ENCODE peak calls at places on chromosomes 3 and 15, in eight cellular contexts. G, M, R, O, J, C, W and Y are unnamed samples.

GRCh38 chr3:73513260-73513659 is 111.5 kb downstream of the PDZRN3 start:
- DNase-seq in J (no peak), G (no peak), M (peak; percentile 86), W (no peak), R (no peak), O (no peak), C (no peak), Y (no peak)

GRCh38 chr15:68318008-68318835 is 40.7 kb downstream of the FEM1B start:
- DNase-seq in R (no peak), O (no peak), C (no peak), J (no peak), M (no peak), G (no peak), W (peak; percentile 20), Y (no peak)

GRCh38 chr15:84982301-84982920 is 755 bp downstream of the PDE8A start:
- DNase-seq in M (peak; percentile 68), W (no peak), J (no peak), G (peak; percentile 44), C (no peak), O (peak; percentile 18), R (no peak), Y (peak; percentile 39)

GRCh38 chr15:63407612-63408011 is 26.0 kb upstream of the CA12 start:
- DNase-seq in W (no peak), M (no peak), G (no peak), C (no peak), R (no peak), O (no peak), J (no peak), Y (no peak)

GRCh38 chr3:48949376-48949717 is 30.7 kb downstream of the ARIH2 start:
- DNase-seq in O (peak; percentile 12), C (no peak), W (no peak), M (no peak), R (no peak), J (no peak), G (no peak), Y (no peak)

GRCh38 chr3:151912041-151912440 is 38.6 kb downstream of the SUCNR1 start:
- DNase-seq in J (no peak), O (peak; percentile 54), W (no peak), G (no peak), M (no peak), C (no peak), R (no peak), Y (no peak)

GRCh38 chr3:160587105-160587504 is 21.7 kb upstream of the KPNA4 start:
- DNase-seq in O (no peak), W (no peak), M (no peak), C (no peak), G (no peak), R (no peak), J (peak; percentile 87), Y (no peak)

GRCh38 chr15:35994861-35995260 is 448.9 kb upstream of the DPH6 start:
- DNase-seq in W (no peak), G (no peak), O (no peak), C (no peak), J (no peak), R (no peak), M (no peak), Y (no peak)

GRCh38 chr3:184485256-184485655 is 76.3 kb upstream of the EPHB3 start:
- DNase-seq in O (no peak), C (no peak), R (no peak), G (no peak), M (no peak), W (no peak), J (no peak), Y (no peak)

GRCh38 chr3:34034840-34035239 is 236.4 kb downstream of the PDCD6IP start:
- DNase-seq in R (no peak), J (no peak), G (no peak), C (no peak), M (no peak), O (no peak), W (no peak), Y (no peak)

DNA sequence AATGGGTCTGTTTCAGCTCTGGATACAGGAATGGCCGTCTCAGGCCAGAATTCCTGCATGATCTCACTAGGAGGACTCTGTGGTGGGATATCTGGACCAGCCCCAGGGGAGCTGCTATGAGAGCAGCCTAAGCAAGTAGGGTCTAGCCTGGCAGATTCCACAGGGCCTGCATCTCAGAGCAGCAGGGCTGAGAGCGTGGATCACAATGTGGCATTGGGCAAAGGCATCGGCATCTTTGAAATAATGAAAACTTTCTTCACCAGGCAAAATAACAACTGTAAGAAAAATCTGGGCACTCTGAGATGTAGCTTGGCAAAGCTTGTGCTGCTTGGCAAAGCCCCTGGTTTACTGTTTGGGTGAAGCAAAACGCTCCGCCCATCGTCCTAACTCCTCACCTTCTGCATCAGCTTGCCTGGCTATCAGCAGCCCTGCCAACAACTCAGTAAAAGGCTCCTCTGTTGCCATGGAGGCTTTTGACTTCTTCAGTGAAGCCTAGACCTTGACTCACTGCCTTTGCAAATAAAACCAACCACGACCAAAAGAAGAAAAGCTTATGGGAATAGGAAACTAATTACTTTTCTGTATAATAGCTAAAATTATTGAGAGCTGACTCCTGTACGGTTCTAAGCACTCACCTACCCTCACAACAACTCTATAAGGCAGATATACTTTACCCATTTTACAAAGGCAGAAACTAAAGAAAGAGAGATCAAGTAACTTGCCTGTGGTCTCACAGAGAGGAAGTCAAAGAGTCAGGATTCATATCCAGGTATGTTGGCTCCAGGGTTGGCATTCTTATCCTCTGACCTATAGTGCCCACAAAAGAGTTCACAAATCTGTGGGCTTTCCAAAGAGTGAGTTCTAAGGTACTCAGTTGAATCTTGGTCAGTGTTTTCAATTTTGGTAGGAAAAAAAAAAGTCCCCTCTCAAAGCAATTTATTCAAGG is 212.7 kb upstream of the EIF1B start:
- DNase-seq in G (no peak), R (no peak), W (no peak), C (no peak), M (no peak), J (no peak), O (no peak), Y (peak; percentile 66)
- H3K27ac ChIP-seq in G (no peak overlapping the region), R (no peak overlapping the region), W (peak overlapping the region; percentile 60), C (peak overlapping the region; percentile 38), M (no peak overlapping the region), J (no peak overlapping the region), O (no peak overlapping the region), Y (peak overlapping the region; percentile 71)

GRCh38 chr3:129604942-129605592 is 1.4 kb downstream of the PLXND1 start:
- DNase-seq in O (no peak), W (no peak), M (no peak), G (no peak), C (no peak), R (no peak), J (no peak), Y (no peak)
- H3K27me3 ChIP-seq in O (no peaks in the 10 kb centered on the region), W (peaks cover 3% of the 10 kb centered on the region), M (peaks cover 12% of the 10 kb centered on the region), G (peaks cover 16% of the 10 kb centered on the region), C (no peaks in the 10 kb centered on the region), R (no peaks in the 10 kb centered on the region), J (no peaks in the 10 kb centered on the region), Y (no peaks in the 10 kb centered on the region)

GRCh38 chr3:149385617-149386298 is 8.3 kb upstream of the TM4SF1 start:
- DNase-seq in R (no peak), M (no peak), C (no peak), W (no peak), J (no peak), G (no peak), O (no peak), Y (no peak)

GRCh38 chr3:149384167-149384566 is 6.7 kb upstream of the TM4SF1 start:
- DNase-seq in G (no peak), O (no peak), C (no peak), M (no peak), W (no peak), R (no peak), J (no peak), Y (no peak)

GRCh38 chr3:149386299-149386606 is 8.8 kb upstream of the TM4SF1 start:
- DNase-seq in W (no peak), C (no peak), J (no peak), O (no peak), M (no peak), G (no peak), R (no peak), Y (no peak)

GRCh38 chr3:149383703-149384102 is 6.3 kb upstream of the TM4SF1 start:
- DNase-seq in G (no peak), C (no peak), W (no peak), O (no peak), J (no peak), R (no peak), M (no peak), Y (no peak)

DNA sequence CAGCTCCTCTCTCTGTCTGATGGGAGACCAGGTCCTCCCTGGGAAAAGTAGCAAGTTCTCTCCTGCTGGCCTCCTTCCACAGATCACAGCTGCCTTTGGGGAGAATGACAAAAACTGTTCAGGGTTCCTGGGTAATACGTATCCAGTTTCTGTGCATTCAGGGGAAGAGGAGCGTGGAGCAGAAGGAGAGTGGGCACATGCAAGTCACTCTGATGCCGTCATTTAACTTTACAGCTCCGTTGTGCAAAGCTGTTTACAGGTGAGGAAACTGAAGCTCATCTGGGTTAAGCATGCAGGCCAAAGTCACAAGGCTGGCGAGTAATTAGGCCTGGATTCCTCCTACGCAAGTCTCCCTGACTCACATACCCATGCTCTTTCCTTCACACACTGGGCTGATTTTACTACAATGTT is 7.5 kb upstream of the TM4SF1 start:
- DNase-seq in J (peak; percentile 41), W (no peak), G (no peak), C (no peak), R (no peak), M (no peak), O (peak; percentile 91), Y (no peak)
- H3K27ac ChIP-seq in J (peak overlapping the region; percentile 14), W (peak overlapping the region; percentile 92), G (peak overlapping the region; percentile 88), C (peak overlapping the region; percentile 59), R (no peak overlapping the region), M (peak overlapping the region; percentile 93), O (peak overlapping the region; percentile 41), Y (peak overlapping the region; percentile 25)

GRCh38 chr3:138950701-138951100 is 3.7 kb downstream of the FOXL2NB start:
- DNase-seq in R (no peak), O (no peak), J (no peak), W (peak; percentile 54), M (no peak), G (no peak), C (no peak), Y (no peak)
- H3K27me3 ChIP-seq in R (no peaks in the 10 kb centered on the region), O (peaks cover 79% of the 10 kb centered on the region), J (peaks cover 80% of the 10 kb centered on the region), W (peaks cover 92% of the 10 kb centered on the region), M (peaks cover 100% of the 10 kb centered on the region), G (peaks cover 100% of the 10 kb centered on the region), C (peaks cover 16% of the 10 kb centered on the region), Y (peaks cover 75% of the 10 kb centered on the region)

DNA sequence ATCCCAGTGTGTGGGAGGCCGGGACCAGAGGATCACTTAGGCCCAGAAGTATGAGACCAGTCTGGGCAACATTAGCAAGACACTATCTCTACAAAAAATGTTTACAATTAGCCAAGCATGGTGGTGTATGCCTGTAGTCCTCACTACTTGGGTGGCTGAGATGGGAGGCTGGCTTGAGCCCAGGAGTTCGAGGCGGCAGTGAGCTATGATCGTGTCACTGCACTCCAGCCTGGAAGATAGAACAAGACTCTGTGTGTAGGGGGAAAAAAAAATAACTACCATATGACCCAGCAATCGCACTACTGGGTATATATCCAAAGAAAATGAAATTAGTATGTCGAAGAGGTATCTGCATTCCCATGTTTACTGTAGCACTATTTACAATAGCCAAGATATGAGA is 22.6 kb downstream of the RYK start:
- DNase-seq in C (no peak), R (no peak), O (peak; percentile 68), J (no peak), G (no peak), W (no peak), M (no peak), Y (no peak)
- H3K27ac ChIP-seq in C (no peak overlapping the region), R (no peak overlapping the region), O (peak overlapping the region; percentile 38), J (no peak overlapping the region), G (no peak overlapping the region), W (no peak overlapping the region), M (peak overlapping the region; percentile 17), Y (no peak overlapping the region)